ENCODE peak calls at places on chromosomes 3 and 15, in nine cellular contexts. M, P, U, N, Q, K, V, H and F are unnamed samples.

GRCh38 chr3:48692551-48692950 is 6.8 kb upstream of the NCKIPSD start:
- DNase-seq in M (peak; percentile 38), P (peak; percentile 33), U (no peak), N (peak; percentile 13), Q (no peak), K (no peak), V (no peak), H (no peak), F (no peak)

GRCh38 chr3:121491683-121492082 is 54.1 kb downstream of the POLQ start:
- DNase-seq in M (no peak), P (no peak), U (no peak), N (no peak), Q (no peak), K (no peak), V (no peak), H (no peak), F (no peak)

GRCh38 chr15:43516185-43516584 is 1.2 kb upstream of the MAP1A start:
- DNase-seq in M (no peak), P (no peak), U (no peak), N (peak; percentile 29), Q (no peak), K (no peak), V (no peak), H (peak; percentile 45), F (peak; percentile 34)

GRCh38 chr15:67820147-67820991 is 4.9 kb upstream of the SKOR1 start:
- DNase-seq in M (no peak), P (no peak), U (no peak), N (no peak), Q (no peak), K (no peak), V (no peak), H (no peak), F (no peak)

GRCh38 chr15:77836116-77836798 is 203.5 kb upstream of the LINGO1 start:
- DNase-seq in M (peak; percentile 27), P (no peak), U (no peak), N (peak; percentile 46), Q (no peak), K (peak; percentile 22), V (peak; percentile 33), H (peak; percentile 40), F (no peak)

GRCh38 chr15:99450896-99451358 is 114.9 kb upstream of the MEF2A start:
- DNase-seq in M (no peak), P (no peak), U (no peak), N (peak; percentile 78), Q (peak; percentile 73), K (peak; percentile 78), V (no peak), H (peak; percentile 86), F (peak; percentile 41)

GRCh38 chr3:135853981-135854380 is 111.5 kb upstream of the PPP2R3A start:
- DNase-seq in M (no peak), P (no peak), U (no peak), N (no peak), Q (no peak), K (peak; percentile 52), V (no peak), H (peak; percentile 60), F (no peak)

GRCh38 chr3:188279696-188280398 is 125.9 kb downstream of the LPP start:
- DNase-seq in M (peak; percentile 49), P (no peak), U (no peak), N (no peak), Q (no peak), K (peak; percentile 82), V (no peak), H (peak; percentile 86), F (no peak)

GRCh38 chr3:189967254-189967865 is 153.3 kb downstream of the P3H2 start:
- DNase-seq in M (peak; percentile 65), P (peak; percentile 23), U (no peak), N (no peak), Q (no peak), K (no peak), V (peak; percentile 55), H (peak; percentile 44), F (no peak)

GRCh38 chr3:108818404-108818803 is 4.2 kb upstream of the TRAT1 start:
- DNase-seq in M (peak; percentile 10), P (no peak), U (no peak), N (no peak), Q (no peak), K (peak; percentile 8), V (peak; percentile 52), H (peak; percentile 17), F (peak; percentile 3)

GRCh38 chr3:119582178-119582577 is 2.9 kb downstream of the ADPRH start:
- DNase-seq in M (peak; percentile 43), P (no peak), U (no peak), N (no peak), Q (no peak), K (no peak), V (no peak), H (no peak), F (no peak)

GRCh38 chr3:71753716-71754609 is at the start of gene GPR27:
- DNase-seq in M (peak; percentile 12), P (no peak), U (no peak), N (peak; percentile 70), Q (no peak), K (peak; percentile 34), V (peak; percentile 59), H (peak; percentile 53), F (peak; percentile 33)

GRCh38 chr15:65327651-65328393 is 23.3 kb downstream of the RNU5B-1 start:
- DNase-seq in M (no peak), P (no peak), U (no peak), N (no peak), Q (no peak), K (no peak), V (no peak), H (no peak), F (peak; percentile 68)

GRCh38 chr15:92677998-92678397 is 22.4 kb upstream of the FAM174B start:
- DNase-seq in M (no peak), P (no peak), U (no peak), N (no peak), Q (no peak), K (no peak), V (no peak), H (no peak), F (no peak)

DNA sequence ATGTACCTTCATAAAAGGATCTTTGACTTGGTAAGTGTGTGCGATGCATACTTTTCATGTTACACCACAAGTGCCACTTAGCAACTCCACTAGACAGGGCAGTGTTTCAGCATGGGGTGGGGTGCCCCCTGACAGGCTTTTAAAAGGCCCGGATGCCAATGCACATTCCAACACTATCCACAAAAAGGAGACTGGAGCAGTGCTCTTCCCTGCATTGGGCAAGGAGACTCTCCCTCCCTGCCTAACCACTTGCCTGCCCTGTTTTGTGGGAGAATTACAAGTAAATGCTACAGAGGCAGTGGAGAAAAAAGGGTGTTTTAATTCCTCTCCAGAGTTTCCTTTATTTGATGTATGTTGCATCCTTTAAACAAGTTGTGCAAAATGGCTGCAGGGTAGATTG is 1.7 kb upstream of the RARB start:
- DNase-seq in M (no peak), P (no peak), U (no peak), N (no peak), Q (no peak), K (peak; percentile 56), V (peak; percentile 51), H (peak; percentile 72), F (peak; percentile 80)
- H3K27ac ChIP-seq in M (no peak overlapping the region), P (no peak overlapping the region), U (peak overlapping the region; percentile 41), N (no peak overlapping the region), Q (no peak overlapping the region), K (peak overlapping the region; percentile 97), V (peak overlapping the region; percentile 92), H (no peak overlapping the region), F (peak overlapping the region; percentile 39)

GRCh38 chr3:23607184-23607847 is 198.4 kb upstream of the UBE2E1 start:
- DNase-seq in M (peak; percentile 31), P (no peak), U (no peak), N (no peak), Q (no peak), K (no peak), V (no peak), H (no peak), F (no peak)

GRCh38 chr3:23608650-23609049 is 197.1 kb upstream of the UBE2E1 start:
- DNase-seq in M (no peak), P (no peak), U (no peak), N (no peak), Q (no peak), K (no peak), V (no peak), H (no peak), F (no peak)

GRCh38 chr3:23615068-23615467 is 190.7 kb upstream of the UBE2E1 start:
- DNase-seq in M (no peak), P (no peak), U (no peak), N (no peak), Q (no peak), K (no peak), V (peak; percentile 11), H (no peak), F (no peak)

GRCh38 chr3:23611737-23612295 is 193.9 kb upstream of the UBE2E1 start:
- DNase-seq in M (peak; percentile 80), P (peak; percentile 76), U (no peak), N (peak; percentile 78), Q (peak; percentile 78), K (peak; percentile 76), V (no peak), H (peak; percentile 84), F (peak; percentile 87)

DNA sequence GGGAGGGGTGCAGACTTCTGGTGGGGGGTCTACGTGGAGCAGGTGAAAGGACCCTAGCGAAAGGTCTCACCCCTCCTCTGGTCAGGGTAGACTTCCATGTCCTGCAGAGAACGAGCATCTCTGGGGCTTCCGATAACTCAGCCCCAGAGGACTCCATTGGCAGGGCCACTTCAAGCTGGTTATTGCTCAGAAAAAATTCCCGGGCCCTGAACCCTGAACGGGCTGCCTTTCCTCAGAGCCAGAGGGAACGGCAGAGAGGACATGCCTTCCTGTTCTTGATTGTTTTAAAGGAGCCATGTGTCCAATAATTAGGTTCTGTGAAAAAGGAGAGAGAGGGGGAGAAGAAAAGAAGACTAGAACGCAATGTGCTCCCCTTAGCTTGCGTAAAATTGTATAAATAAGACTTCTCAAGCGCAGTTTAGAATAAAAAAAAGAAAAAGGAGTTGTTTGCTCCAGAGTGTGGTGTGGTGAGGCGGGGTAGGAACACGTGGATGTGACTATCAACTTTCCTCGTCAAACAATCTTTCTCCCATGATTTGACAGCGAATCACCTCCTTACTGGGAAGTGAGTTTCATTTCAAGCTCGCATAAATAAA is 193.4 kb upstream of the UBE2E1 start:
- DNase-seq in M (peak; percentile 89), P (no peak), U (no peak), N (no peak), Q (no peak), K (peak; percentile 42), V (peak; percentile 44), H (peak; percentile 61), F (no peak)
- H3K27ac ChIP-seq in M (peak overlapping the region; percentile 58), P (peak overlapping the region; percentile 26), U (no peak overlapping the region), N (no peak overlapping the region), Q (peak overlapping the region; percentile 79), K (peak overlapping the region; percentile 78), V (peak overlapping the region; percentile 56), H (peak overlapping the region; percentile 61), F (peak overlapping the region; percentile 60)

GRCh38 chr3:9455596-9455995 is 58.2 kb downstream of the SETD5 start:
- DNase-seq in M (no peak), P (no peak), U (no peak), N (no peak), Q (no peak), K (no peak), V (no peak), H (no peak), F (no peak)
- H3K27ac ChIP-seq in M (no peak overlapping the region), P (no peak overlapping the region), U (no peak overlapping the region), N (no peak overlapping the region), Q (no peak overlapping the region), K (no peak overlapping the region), V (no peak overlapping the region), H (no peak overlapping the region), F (no peak overlapping the region)

DNA sequence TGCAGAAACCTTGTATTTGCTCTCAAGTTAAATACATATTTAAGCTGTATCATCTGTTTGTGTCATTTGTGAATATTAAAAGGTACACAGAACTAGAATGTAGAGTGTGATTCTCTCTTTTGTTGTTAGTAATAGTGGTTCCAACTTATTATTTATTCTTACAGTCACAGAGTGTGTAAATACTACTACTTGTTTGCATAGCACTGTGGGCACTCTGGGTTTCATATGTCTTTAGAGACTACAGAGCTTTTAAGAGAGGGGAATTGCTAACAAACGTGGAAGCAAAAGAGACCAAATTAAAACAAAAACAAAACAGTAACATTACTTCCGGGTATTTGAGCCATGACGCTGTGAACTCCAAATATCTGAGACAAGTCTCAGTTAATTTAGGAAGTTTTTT is 828.0 kb upstream of the DPPA4 start:
- DNase-seq in M (peak; percentile 1), P (no peak), U (no peak), N (no peak), Q (no peak), K (no peak), V (peak; percentile 31), H (no peak), F (no peak)
- H3K27ac ChIP-seq in M (peak overlapping the region; percentile 68), P (no peak overlapping the region), U (no peak overlapping the region), N (no peak overlapping the region), Q (no peak overlapping the region), K (no peak overlapping the region), V (no peak overlapping the region), H (no peak overlapping the region), F (no peak overlapping the region)